ENCODE peak calls at places on chromosomes 3 and 15, in five cellular contexts. P, N, S, H and O are unnamed samples.

GRCh38 chr15:63012444-63012843 is 30.1 kb upstream of the TPM1 start:
- DNase-seq in P (no peak), N (no peak), S (no peak), H (no peak), O (no peak)

GRCh38 chr15:41115652-41116115 is 396 bp downstream of the INO80 start:
- DNase-seq in P (no peak), N (peak; percentile 71), S (peak; percentile 87), H (peak; percentile 55), O (peak; percentile 87)

GRCh38 chr3:194906970-194907629 is 221.4 kb downstream of the FAM43A start:
- DNase-seq in P (no peak), N (no peak), S (no peak), H (no peak), O (no peak)

GRCh38 chr15:68994149-68994548 is 20.3 kb upstream of the NOX5 start:
- DNase-seq in P (no peak), N (no peak), S (no peak), H (no peak), O (no peak)

GRCh38 chr3:15768421-15769255 is 29.1 kb downstream of the ANKRD28 start:
- DNase-seq in P (no peak), N (peak; percentile 90), S (no peak), H (no peak), O (no peak)

GRCh38 chr3:150449169-150449721 is 41.1 kb downstream of the TSC22D2 start:
- DNase-seq in P (no peak), N (no peak), S (no peak), H (no peak), O (no peak)

GRCh38 chr15:60933914-60934885 is 294.9 kb downstream of the RORA start:
- DNase-seq in P (no peak), N (no peak), S (no peak), H (no peak), O (no peak)

GRCh38 chr15:95944856-95945255 is 385.6 kb upstream of the NR2F2 start:
- DNase-seq in P (no peak), N (no peak), S (no peak), H (no peak), O (no peak)

GRCh38 chr3:23203651-23204111 is 554 bp downstream of the UBE2E2 start:
- DNase-seq in P (peak; percentile 55), N (no peak), S (no peak), H (no peak), O (no peak)

GRCh38 chr3:131072099-131072559 is 45.5 kb downstream of the NEK11 start:
- DNase-seq in P (no peak), N (no peak), S (no peak), H (no peak), O (no peak)

GRCh38 chr15:57153140-57153539 is 223.2 kb upstream of the CGNL1 start:
- DNase-seq in P (no peak), N (no peak), S (no peak), H (no peak), O (no peak)

GRCh38 chr3:141057951-141058800 is 7.0 kb downstream of the SPSB4 start:
- DNase-seq in P (no peak), N (no peak), S (no peak), H (no peak), O (no peak)

GRCh38 chr3:40980467-40980866 is 218.8 kb upstream of the CTNNB1 start:
- DNase-seq in P (no peak), N (no peak), S (no peak), H (no peak), O (no peak)

GRCh38 chr3:110677506-110677905 is 394.1 kb upstream of the NECTIN3 start:
- DNase-seq in P (no peak), N (no peak), S (no peak), H (no peak), O (no peak)

GRCh38 chr15:96767703-96768434 is 437.4 kb downstream of the NR2F2 start:
- DNase-seq in P (no peak), N (no peak), S (no peak), H (no peak), O (no peak)

DNA sequence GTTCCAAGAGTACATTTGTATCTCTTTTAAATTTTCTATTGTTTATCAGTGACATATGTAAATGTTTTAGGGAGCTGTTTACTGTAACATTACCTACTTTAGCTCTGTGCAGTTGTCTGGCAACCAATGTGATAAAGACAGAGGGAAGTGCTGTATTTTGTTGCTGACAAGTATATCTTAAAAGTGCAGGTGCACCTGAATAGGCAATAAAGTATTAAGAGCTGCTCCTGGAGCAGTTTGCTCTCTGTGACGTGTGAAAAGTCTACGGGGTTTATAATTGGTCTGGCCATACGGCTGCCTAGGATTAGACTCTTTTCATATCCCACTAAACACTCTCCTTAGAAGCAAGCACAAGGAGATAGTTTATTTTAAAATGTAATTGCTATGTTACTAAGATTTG is 178.3 kb downstream of the IGF1R start:
- DNase-seq in P (no peak), N (no peak), S (no peak), H (no peak), O (no peak)
- H3K9me3 ChIP-seq in P (no peaks in the 10 kb centered on the region), N (peaks cover 70% of the 10 kb centered on the region), S (peaks cover 19% of the 10 kb centered on the region), H (peaks cover 25% of the 10 kb centered on the region), O (peaks cover 25% of the 10 kb centered on the region)

GRCh38 chr3:49411550-49411967 is 217 bp downstream of the RHOA start:
- DNase-seq in P (peak; percentile 78), N (no peak), S (peak; percentile 82), H (peak; percentile 66), O (peak; percentile 72)

GRCh38 chr3:49410844-49411549 is 779 bp downstream of the RHOA start:
- DNase-seq in P (no peak), N (no peak), S (no peak), H (no peak), O (no peak)

GRCh38 chr3:49412632-49413337 is 562 bp downstream of the TCTA start:
- DNase-seq in P (no peak), N (no peak), S (no peak), H (no peak), O (no peak)

GRCh38 chr3:49413338-49413734 is 1.1 kb downstream of the TCTA start:
- DNase-seq in P (no peak), N (no peak), S (no peak), H (no peak), O (no peak)

DNA sequence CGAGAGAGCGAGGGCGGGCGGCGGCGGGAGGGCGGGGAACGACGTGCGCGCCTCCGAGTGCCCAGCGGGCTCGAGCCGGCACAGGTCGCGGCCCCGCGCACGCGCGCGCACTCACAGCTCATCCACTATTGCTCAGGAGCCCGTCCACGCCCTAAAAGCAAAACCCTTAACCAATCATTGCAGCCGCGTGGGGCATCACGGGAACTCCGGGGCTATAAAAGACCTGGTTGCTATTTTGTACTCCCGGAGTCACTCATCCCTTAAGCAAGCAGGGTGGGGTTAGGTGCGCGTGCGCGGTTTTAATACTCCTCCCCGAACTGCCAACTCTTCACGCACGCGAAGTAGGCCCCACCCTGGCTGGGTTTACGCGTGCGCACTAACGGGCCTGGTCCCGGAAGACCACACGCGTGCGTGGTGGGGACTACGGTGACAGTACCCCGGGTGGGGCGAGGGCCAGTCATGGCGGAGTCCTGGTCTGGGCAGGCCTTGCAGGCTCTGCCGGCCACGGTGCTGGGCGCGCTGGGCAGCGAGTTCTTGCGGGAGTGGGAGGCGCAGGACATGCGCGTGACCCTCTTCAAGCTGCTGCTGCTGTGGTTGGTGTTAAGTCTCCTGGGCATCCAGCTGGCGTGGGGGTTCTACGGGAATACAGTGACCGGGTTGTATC is at the start of the genes RHOA and TCTA:
- DNase-seq in P (peak; percentile 98), N (peak; percentile 100), S (peak; percentile 100), H (peak; percentile 100), O (peak; percentile 99)
- TF ChIP-seq POLR2A in P (peak; percentile 82), N (peak; percentile 89), S (peak; percentile 98), H (no peak), O (peak; percentile 91)

GRCh38 chr3:197244751-197245150 is 53.7 kb downstream of the DLG1 start:
- DNase-seq in P (no peak), N (no peak), S (no peak), H (no peak), O (no peak)

GRCh38 chr3:197239857-197240256 is 58.6 kb downstream of the DLG1 start:
- DNase-seq in P (no peak), N (no peak), S (no peak), H (no peak), O (no peak)

GRCh38 chr3:197241173-197241572 is 57.2 kb downstream of the DLG1 start:
- DNase-seq in P (no peak), N (no peak), S (no peak), H (no peak), O (no peak)

GRCh38 chr3:197238842-197239241 is 59.6 kb downstream of the DLG1 start:
- DNase-seq in P (no peak), N (no peak), S (no peak), H (no peak), O (no peak)

DNA sequence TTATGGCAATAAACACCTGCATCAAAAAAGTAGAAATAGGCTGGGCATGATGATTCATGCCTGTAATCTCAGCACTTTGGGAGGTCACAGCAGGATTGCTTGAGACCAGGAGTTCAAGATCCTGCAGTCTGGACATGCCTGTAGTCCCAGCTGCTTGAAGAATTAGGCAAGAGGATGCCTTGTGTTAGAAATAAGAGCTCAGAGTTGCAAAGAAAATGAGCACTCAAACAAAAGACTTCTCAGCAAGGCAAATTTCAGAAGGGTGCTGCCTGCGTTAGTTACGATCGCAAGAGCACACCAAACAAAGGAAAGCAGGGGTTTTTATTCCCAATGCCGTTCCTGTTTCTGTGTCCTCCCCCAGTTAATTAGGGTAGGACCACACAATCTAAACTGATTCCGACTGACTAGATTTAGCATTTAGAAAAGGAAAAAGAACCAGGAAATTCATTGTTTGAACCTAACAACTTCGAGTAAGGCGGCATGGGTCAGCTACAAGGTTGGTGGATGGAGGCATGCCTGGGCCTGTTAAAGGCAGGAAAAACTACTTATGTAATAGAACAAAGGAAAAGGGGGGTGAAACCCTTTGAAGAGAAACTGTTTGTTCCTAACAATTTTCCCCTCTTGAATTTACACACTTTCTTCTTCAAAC is 55.5 kb downstream of the DLG1 start:
- DNase-seq in P (no peak), N (peak; percentile 4), S (no peak), H (no peak), O (no peak)
- H3K9me3 ChIP-seq in P (no peaks in the 10 kb centered on the region), N (peaks cover 29% of the 10 kb centered on the region), S (peaks cover 11% of the 10 kb centered on the region), H (peaks cover 11% of the 10 kb centered on the region), O (no peaks in the 10 kb centered on the region)

GRCh38 chr15:99104788-99105515 is at the start of gene SYNM:
- DNase-seq in P (peak; percentile 77), N (peak; percentile 93), S (peak; percentile 73), H (peak; percentile 67), O (peak; percentile 77)
- TF ChIP-seq POLR2A in P (peak; percentile 52), N (peak; percentile 100), S (no peak), H (no peak), O (peak; percentile 31)

GRCh38 chr3:44772099-44772442 is 10.5 kb downstream of the KIF15 start:
- DNase-seq in P (no peak), N (no peak), S (no peak), H (no peak), O (no peak)

GRCh38 chr3:44771424-44772098 is 10.0 kb downstream of the KIF15 start:
- DNase-seq in P (no peak), N (no peak), S (no peak), H (no peak), O (no peak)
- H3K9me3 ChIP-seq in P (no peaks in the 10 kb centered on the region), N (peaks cover 20% of the 10 kb centered on the region), S (peaks cover 19% of the 10 kb centered on the region), H (peaks cover 22% of the 10 kb centered on the region), O (no peaks in the 10 kb centered on the region)